ENCODE peak calls at places on chromosomes 11 and 22, in seven cellular contexts. One of them, this sample, is unnamed.

GRCh38 chr11:69353696-69354544 is 60.0 kb downstream of the MYEOV start:
- DNase-seq in endothelial cell: no peak
- DNase-seq in GM13977: no peak
- DNase-seq in fibroblast of pulmonary artery: no peak
- DNase-seq in lower leg skin: peak
- DNase-seq in SK-N-SH: peak
- DNase-seq in epithelial cell of proximal tubule: no peak
- DNase-seq in this sample: no peak

GRCh38 chr11:120203626-120204025 is 7.2 kb upstream of the OAF start:
- DNase-seq in endothelial cell: no peak
- DNase-seq in GM13977: no peak
- DNase-seq in fibroblast of pulmonary artery: no peak
- DNase-seq in lower leg skin: no peak
- DNase-seq in SK-N-SH: no peak
- DNase-seq in epithelial cell of proximal tubule: no peak
- DNase-seq in this sample: no peak

GRCh38 chr11:60477035-60477445 is 15.5 kb upstream of the MS4A12 start:
- DNase-seq in endothelial cell: no peak
- DNase-seq in GM13977: no peak
- DNase-seq in fibroblast of pulmonary artery: no peak
- DNase-seq in lower leg skin: no peak
- DNase-seq in SK-N-SH: no peak
- DNase-seq in epithelial cell of proximal tubule: no peak
- DNase-seq in this sample: peak

GRCh38 chr11:77322506-77322905 is 21.0 kb upstream of the GDPD4 start:
- DNase-seq in endothelial cell: no peak
- DNase-seq in GM13977: no peak
- DNase-seq in fibroblast of pulmonary artery: peak
- DNase-seq in lower leg skin: no peak
- DNase-seq in SK-N-SH: no peak
- DNase-seq in epithelial cell of proximal tubule: peak
- DNase-seq in this sample: no peak

GRCh38 chr11:120289426-120289825 is 35.7 kb upstream of the TLCD5 start:
- DNase-seq in endothelial cell: peak
- DNase-seq in GM13977: no peak
- DNase-seq in fibroblast of pulmonary artery: no peak
- DNase-seq in lower leg skin: no peak
- DNase-seq in SK-N-SH: no peak
- DNase-seq in epithelial cell of proximal tubule: no peak
- DNase-seq in this sample: no peak

GRCh38 chr11:73349633-73350032 is 26.6 kb upstream of the RELT start:
- DNase-seq in endothelial cell: no peak
- DNase-seq in GM13977: no peak
- DNase-seq in fibroblast of pulmonary artery: no peak
- DNase-seq in lower leg skin: no peak
- DNase-seq in SK-N-SH: no peak
- DNase-seq in epithelial cell of proximal tubule: no peak
- DNase-seq in this sample: no peak

GRCh38 chr11:35142481-35143207 is 3.7 kb downstream of the CD44 start:
- DNase-seq in endothelial cell: no peak
- DNase-seq in GM13977: no peak
- DNase-seq in fibroblast of pulmonary artery: peak
- DNase-seq in lower leg skin: no peak
- DNase-seq in SK-N-SH: no peak
- DNase-seq in epithelial cell of proximal tubule: no peak
- DNase-seq in this sample: no peak

GRCh38 chr22:22818861-22819855 is 68.5 kb upstream of the IGLL5 start:
- DNase-seq in endothelial cell: no peak
- DNase-seq in GM13977: peak
- DNase-seq in fibroblast of pulmonary artery: no peak
- DNase-seq in lower leg skin: no peak
- DNase-seq in SK-N-SH: no peak
- DNase-seq in epithelial cell of proximal tubule: no peak
- DNase-seq in this sample: peak

GRCh38 chr22:37623075-37624016 is 14.7 kb downstream of the GGA1 start:
- DNase-seq in endothelial cell: peak
- DNase-seq in GM13977: peak
- DNase-seq in fibroblast of pulmonary artery: peak
- DNase-seq in lower leg skin: no peak
- DNase-seq in SK-N-SH: peak
- DNase-seq in epithelial cell of proximal tubule: no peak
- DNase-seq in this sample: no peak

GRCh38 chr11:2222479-2222878 is 47.9 kb downstream of the ASCL2 start:
- DNase-seq in endothelial cell: no peak
- DNase-seq in GM13977: no peak
- DNase-seq in fibroblast of pulmonary artery: no peak
- DNase-seq in lower leg skin: no peak
- DNase-seq in SK-N-SH: no peak
- DNase-seq in epithelial cell of proximal tubule: no peak
- DNase-seq in this sample: no peak

GRCh38 chr11:72776844-72777754 is 16.7 kb downstream of the STARD10 start:
- DNase-seq in endothelial cell: no peak
- DNase-seq in GM13977: no peak
- DNase-seq in fibroblast of pulmonary artery: no peak
- DNase-seq in lower leg skin: no peak
- DNase-seq in SK-N-SH: no peak
- DNase-seq in epithelial cell of proximal tubule: no peak
- DNase-seq in this sample: no peak

GRCh38 chr11:10694481-10695239 is 1.1 kb upstream of the IRAG1 start:
- DNase-seq in endothelial cell: no peak
- DNase-seq in GM13977: no peak
- DNase-seq in fibroblast of pulmonary artery: no peak
- DNase-seq in lower leg skin: no peak
- DNase-seq in SK-N-SH: no peak
- DNase-seq in epithelial cell of proximal tubule: no peak
- DNase-seq in this sample: no peak

GRCh38 chr22:20905415-20906386 is 11.5 kb upstream of the CRKL start:
- DNase-seq in endothelial cell: no peak
- DNase-seq in GM13977: no peak
- DNase-seq in fibroblast of pulmonary artery: no peak
- DNase-seq in lower leg skin: no peak
- DNase-seq in SK-N-SH: no peak
- DNase-seq in epithelial cell of proximal tubule: no peak
- DNase-seq in this sample: no peak

GRCh38 chr22:25143161-25144076 is 56.2 kb upstream of the CRYBB3 start:
- DNase-seq in endothelial cell: no peak
- DNase-seq in GM13977: no peak
- DNase-seq in fibroblast of pulmonary artery: peak
- DNase-seq in lower leg skin: no peak
- DNase-seq in SK-N-SH: no peak
- DNase-seq in epithelial cell of proximal tubule: no peak
- DNase-seq in this sample: no peak

GRCh38 chr22:25137577-25138525 is 61.8 kb upstream of the CRYBB3 start:
- DNase-seq in endothelial cell: no peak
- DNase-seq in GM13977: peak
- DNase-seq in fibroblast of pulmonary artery: peak
- DNase-seq in lower leg skin: no peak
- DNase-seq in SK-N-SH: no peak
- DNase-seq in epithelial cell of proximal tubule: no peak
- DNase-seq in this sample: peak

GRCh38 chr22:25136953-25137576 is 62.6 kb upstream of the CRYBB3 start:
- DNase-seq in endothelial cell: no peak
- DNase-seq in GM13977: no peak
- DNase-seq in fibroblast of pulmonary artery: no peak
- DNase-seq in lower leg skin: no peak
- DNase-seq in SK-N-SH: no peak
- DNase-seq in epithelial cell of proximal tubule: no peak
- DNase-seq in this sample: no peak

GRCh38 chr22:25141994-25142620 is 57.6 kb upstream of the CRYBB3 start:
- DNase-seq in endothelial cell: no peak
- DNase-seq in GM13977: no peak
- DNase-seq in fibroblast of pulmonary artery: no peak
- DNase-seq in lower leg skin: no peak
- DNase-seq in SK-N-SH: peak
- DNase-seq in epithelial cell of proximal tubule: no peak
- DNase-seq in this sample: no peak

GRCh38 chr22:25139062-25139461 is 60.6 kb upstream of the CRYBB3 start:
- DNase-seq in endothelial cell: no peak
- DNase-seq in GM13977: no peak
- DNase-seq in fibroblast of pulmonary artery: peak
- DNase-seq in lower leg skin: no peak
- DNase-seq in SK-N-SH: no peak
- DNase-seq in epithelial cell of proximal tubule: no peak
- DNase-seq in this sample: no peak
- TF ChIP-seq CTCF in endothelial cell: no peak
- TF ChIP-seq CTCF in GM13977: no peak
- TF ChIP-seq CTCF in fibroblast of pulmonary artery: no peak
- TF ChIP-seq CTCF in lower leg skin: no peak
- TF ChIP-seq CTCF in SK-N-SH: no peak
- TF ChIP-seq CTCF in epithelial cell of proximal tubule: no peak
- TF ChIP-seq CTCF in this sample: no peak

DNA sequence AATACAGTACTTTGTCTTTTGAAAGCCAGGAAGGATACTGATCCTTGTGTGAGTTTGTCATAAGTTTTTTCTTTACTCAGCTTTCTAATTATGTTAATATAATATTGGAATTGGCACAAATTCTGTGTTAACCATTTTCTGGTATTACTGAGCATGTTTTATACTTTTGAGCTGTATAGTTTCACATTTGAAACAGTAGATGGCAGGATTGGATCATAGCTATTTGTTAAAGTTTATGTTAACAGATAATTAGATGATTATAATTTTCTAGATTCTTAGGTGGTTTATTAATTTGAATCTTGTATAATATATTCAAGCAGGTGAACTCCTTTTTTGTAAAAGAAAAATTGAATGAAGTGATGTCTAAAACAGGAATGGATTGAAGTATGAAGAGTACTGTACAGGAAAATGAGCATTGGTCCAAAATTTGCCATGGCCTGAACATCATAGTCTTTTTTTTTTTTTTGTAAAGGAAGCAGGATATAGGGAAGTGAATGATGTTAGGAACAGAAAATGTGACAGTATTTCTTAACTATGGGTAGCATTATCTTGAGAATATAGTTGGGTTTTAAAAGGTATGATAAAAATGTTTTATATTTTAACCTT is 102.0 kb downstream of the CYP2R1 start:
- DNase-seq in endothelial cell: no peak
- DNase-seq in GM13977: no peak
- DNase-seq in fibroblast of pulmonary artery: peak
- DNase-seq in lower leg skin: no peak
- DNase-seq in SK-N-SH: no peak
- DNase-seq in epithelial cell of proximal tubule: no peak
- DNase-seq in this sample: no peak
- TF ChIP-seq CTCF in endothelial cell: no peak
- TF ChIP-seq CTCF in GM13977: peak
- TF ChIP-seq CTCF in fibroblast of pulmonary artery: peak
- TF ChIP-seq CTCF in lower leg skin: no peak
- TF ChIP-seq CTCF in SK-N-SH: peak
- TF ChIP-seq CTCF in epithelial cell of proximal tubule: peak
- TF ChIP-seq CTCF in this sample: no peak

GRCh38 chr22:31846161-31847115 is 92.6 kb downstream of the DEPDC5 start:
- DNase-seq in endothelial cell: no peak
- DNase-seq in GM13977: peak
- DNase-seq in fibroblast of pulmonary artery: peak
- DNase-seq in lower leg skin: no peak
- DNase-seq in SK-N-SH: peak
- DNase-seq in epithelial cell of proximal tubule: no peak
- DNase-seq in this sample: no peak
- TF ChIP-seq CTCF in endothelial cell: peak
- TF ChIP-seq CTCF in GM13977: peak
- TF ChIP-seq CTCF in fibroblast of pulmonary artery: peak
- TF ChIP-seq CTCF in lower leg skin: no peak
- TF ChIP-seq CTCF in SK-N-SH: peak
- TF ChIP-seq CTCF in epithelial cell of proximal tubule: peak
- TF ChIP-seq CTCF in this sample: peak

DNA sequence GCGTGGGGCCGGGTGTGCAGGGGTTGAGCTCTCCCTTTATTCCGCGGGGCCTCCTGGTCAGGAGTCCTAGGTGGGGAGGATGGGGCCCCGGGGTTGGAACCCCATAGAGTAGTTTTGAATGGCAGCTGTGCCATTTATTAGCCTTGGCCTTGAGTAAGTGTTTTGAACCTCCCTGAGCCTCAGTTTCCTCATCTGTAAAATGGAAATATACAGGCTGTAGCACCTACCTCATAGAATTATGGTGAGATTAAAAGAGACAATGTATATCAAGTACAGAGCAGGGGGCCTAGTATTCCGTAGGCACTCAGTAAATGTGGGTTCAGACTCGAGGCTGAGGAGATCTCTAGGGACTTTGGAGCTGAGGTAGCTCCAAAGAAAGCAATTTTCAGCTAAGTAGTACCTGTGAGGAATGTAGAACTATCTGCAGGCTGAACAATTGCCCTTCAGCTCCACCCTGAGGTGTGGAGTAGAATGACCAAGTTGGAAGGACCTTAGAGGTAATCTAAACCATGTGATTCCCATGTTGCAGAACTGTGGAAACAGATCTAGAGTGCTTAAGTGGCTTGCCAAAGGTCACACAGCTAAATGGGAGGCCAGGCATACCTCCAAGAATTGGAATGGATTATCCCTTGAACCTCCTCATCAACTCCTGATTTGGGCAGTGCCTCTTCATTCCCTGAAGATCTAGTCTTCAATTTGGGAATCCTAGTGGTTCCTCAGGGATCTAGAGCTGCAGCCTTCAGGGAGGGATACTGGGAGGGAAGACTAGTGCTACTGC is 675 bp downstream of the PGAP2 start:
- DNase-seq in endothelial cell: no peak
- DNase-seq in GM13977: peak
- DNase-seq in fibroblast of pulmonary artery: peak
- DNase-seq in lower leg skin: no peak
- DNase-seq in SK-N-SH: peak
- DNase-seq in epithelial cell of proximal tubule: peak
- DNase-seq in this sample: no peak
- TF ChIP-seq CTCF in endothelial cell: no peak
- TF ChIP-seq CTCF in GM13977: peak
- TF ChIP-seq CTCF in fibroblast of pulmonary artery: peak
- TF ChIP-seq CTCF in lower leg skin: no peak
- TF ChIP-seq CTCF in SK-N-SH: peak
- TF ChIP-seq CTCF in epithelial cell of proximal tubule: peak
- TF ChIP-seq CTCF in this sample: peak

GRCh38 chr11:68341557-68342458 is 29.4 kb downstream of the LRP5 start:
- DNase-seq in endothelial cell: no peak
- DNase-seq in GM13977: no peak
- DNase-seq in fibroblast of pulmonary artery: no peak
- DNase-seq in lower leg skin: no peak
- DNase-seq in SK-N-SH: peak
- DNase-seq in epithelial cell of proximal tubule: no peak
- DNase-seq in this sample: no peak
- TF ChIP-seq CTCF in endothelial cell: no peak
- TF ChIP-seq CTCF in GM13977: no peak
- TF ChIP-seq CTCF in fibroblast of pulmonary artery: peak
- TF ChIP-seq CTCF in lower leg skin: no peak
- TF ChIP-seq CTCF in SK-N-SH: no peak
- TF ChIP-seq CTCF in epithelial cell of proximal tubule: peak
- TF ChIP-seq CTCF in this sample: peak